ENCODE peak calls at places on chromosomes 16 and 17, in seven cellular contexts. I is SK-N-SH, W is K562, H is HepG2, O is GM12878, L is GM12892, J is H1. R is an unnamed sample.

GRCh38 chr17:48543854-48544355 is 1.0 kb downstream of the HOXB2 start:
- DNase-seq in I (no peak), W (no peak), H (no peak), O (no peak), L (no peak), J (no peak), R (no peak)

GRCh38 chr17:35796942-35797341 is 1.5 kb upstream of the MMP28 start:
- DNase-seq in I (no peak), W (no peak), H (no peak), O (no peak), L (no peak), J (peak; percentile 2), R (no peak)

GRCh38 chr17:64488301-64488700 is 8.6 kb downstream of the POLG2 start:
- DNase-seq in I (no peak), W (no peak), H (no peak), O (no peak), L (no peak), J (no peak), R (no peak)

GRCh38 chr17:19645608-19646250 is 2.8 kb upstream of the ALDH3A2 start:
- DNase-seq in I (peak; percentile 47), W (peak; percentile 36), H (peak; percentile 29), O (no peak), L (peak; percentile 27), J (peak; percentile 87), R (peak; percentile 30)

GRCh38 chr17:41655611-41656111 is 31.3 kb upstream of the KRT17 start:
- DNase-seq in I (no peak), W (no peak), H (no peak), O (no peak), L (no peak), J (peak; percentile 71), R (no peak)

GRCh38 chr17:8063761-8064589 is 23.5 kb downstream of the ALOX12B start:
- DNase-seq in I (no peak), W (no peak), H (no peak), O (no peak), L (no peak), J (no peak), R (no peak)

GRCh38 chr16:8868272-8869211 is at the start of gene CARHSP1:
- DNase-seq in I (peak; percentile 99), W (peak; percentile 98), H (peak; percentile 93), O (peak; percentile 51), L (peak; percentile 94), J (peak; percentile 88), R (peak; percentile 95)

GRCh38 chr17:49252148-49252682 is 21.6 kb upstream of the PHOSPHO1 start:
- DNase-seq in I (no peak), W (peak; percentile 55), H (peak; percentile 42), O (no peak), L (no peak), J (no peak), R (no peak)

GRCh38 chr17:9215465-9215864 is 194.2 kb downstream of the NTN1 start:
- DNase-seq in I (no peak), W (no peak), H (no peak), O (no peak), L (no peak), J (no peak), R (no peak)

GRCh38 chr17:9218911-9219310 is 197.6 kb downstream of the NTN1 start:
- DNase-seq in I (no peak), W (no peak), H (no peak), O (no peak), L (no peak), J (no peak), R (no peak)

GRCh38 chr17:9218068-9218635 is 196.8 kb downstream of the NTN1 start:
- DNase-seq in I (no peak), W (no peak), H (no peak), O (no peak), L (no peak), J (no peak), R (no peak)

GRCh38 chr17:9219631-9220415 is 198.5 kb downstream of the NTN1 start:
- DNase-seq in I (no peak), W (no peak), H (no peak), O (no peak), L (no peak), J (no peak), R (no peak)

DNA sequence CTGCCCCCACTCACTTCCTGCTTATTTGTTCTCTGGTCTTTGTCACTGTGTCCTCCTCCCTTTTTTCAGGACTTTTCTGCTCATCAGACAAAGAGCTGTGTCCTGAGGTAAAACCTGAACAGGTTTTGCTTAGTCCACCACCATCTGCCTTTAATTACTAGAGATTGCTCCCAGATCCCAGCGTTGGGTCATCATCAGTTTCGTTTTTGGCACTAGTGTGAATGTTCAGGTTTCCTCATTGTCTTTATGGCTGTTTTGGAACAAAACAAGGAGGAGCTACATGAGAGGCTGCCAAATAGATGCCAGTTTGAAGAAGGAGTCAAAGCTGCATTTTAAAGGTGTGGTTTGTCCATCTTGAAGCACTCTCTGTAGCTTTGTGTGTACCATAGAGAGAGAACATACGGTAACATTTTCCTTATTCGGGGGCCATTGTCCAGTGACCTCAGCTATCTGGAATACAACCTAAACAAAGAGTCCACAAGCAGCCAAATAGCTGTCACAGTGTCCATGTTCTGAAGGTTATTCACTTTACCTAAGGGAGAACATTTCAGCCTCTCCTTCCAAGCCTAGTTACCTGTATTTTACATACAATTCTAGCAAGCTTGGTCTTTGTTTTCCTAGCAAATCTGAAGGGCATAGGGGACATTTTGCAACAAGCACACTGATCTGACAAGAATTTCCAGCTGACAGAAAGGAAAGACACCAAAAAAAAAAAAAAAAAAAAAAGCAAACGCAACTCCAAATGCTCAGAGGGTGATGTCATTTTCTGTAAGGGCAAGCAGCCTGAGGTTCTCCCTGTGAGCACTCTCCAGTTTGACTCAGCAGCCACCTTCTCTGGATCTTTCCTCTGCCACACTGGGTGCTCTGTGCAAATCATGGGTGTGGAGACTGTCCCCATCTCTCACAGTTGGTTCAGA is 196.1 kb downstream of the NTN1 start:
- DNase-seq in I (peak; percentile 63), W (no peak), H (peak; percentile 18), O (no peak), L (no peak), J (no peak), R (no peak)
- TF ChIP-seq TAF1 in I (no peak), W (no peak), H (no peak), O (no peak), L (no peak), J (no peak), R (no peak)

GRCh38 chr16:70438325-70438982 is 446 bp downstream of the ST3GAL2 start:
- DNase-seq in I (no peak), W (peak; percentile 82), H (no peak), O (no peak), L (no peak), J (no peak), R (no peak)

GRCh38 chr16:70438983-70439862 is at the start of gene ST3GAL2:
- DNase-seq in I (peak; percentile 98), W (peak; percentile 95), H (peak; percentile 93), O (peak; percentile 74), L (peak; percentile 95), J (peak; percentile 95), R (peak; percentile 92)

GRCh38 chr16:70434489-70435260 is 4.2 kb downstream of the ST3GAL2 start:
- DNase-seq in I (no peak), W (peak; percentile 2), H (no peak), O (no peak), L (no peak), J (no peak), R (no peak)

GRCh38 chr16:70437017-70437581 is 1.8 kb downstream of the ST3GAL2 start:
- DNase-seq in I (peak; percentile 47), W (peak; percentile 62), H (peak; percentile 57), O (no peak), L (no peak), J (peak; percentile 67), R (no peak)

GRCh38 chr16:70437582-70438324 is 1.1 kb downstream of the ST3GAL2 start:
- DNase-seq in I (peak; percentile 41), W (peak; percentile 13), H (no peak), O (no peak), L (no peak), J (peak; percentile 63), R (no peak)
- TF ChIP-seq TAF1 in I (no peak), W (peak; percentile 19), H (no peak), O (no peak), L (no peak), J (no peak), R (peak; percentile 20)

GRCh38 chr16:57446530-57447141 is 549 bp downstream of the CIAPIN1 start:
- DNase-seq in I (peak; percentile 37), W (peak; percentile 36), H (no peak), O (no peak), L (peak; percentile 33), J (no peak), R (peak; percentile 41)

GRCh38 chr16:57447142-57447962 is at the start of the genes CIAPIN1 and COQ9:
- DNase-seq in I (peak; percentile 96), W (peak; percentile 94), H (peak; percentile 92), O (peak; percentile 74), L (peak; percentile 93), J (peak; percentile 90), R (peak; percentile 95)

GRCh38 chr16:57445510-57445909 is 1.7 kb downstream of the CIAPIN1 start:
- DNase-seq in I (no peak), W (no peak), H (no peak), O (no peak), L (no peak), J (no peak), R (no peak)

GRCh38 chr16:57444711-57445110 is 2.5 kb downstream of the CIAPIN1 start:
- DNase-seq in I (no peak), W (no peak), H (no peak), O (no peak), L (no peak), J (no peak), R (no peak)
- TF ChIP-seq TAF1 in I (no peak), W (no peak), H (no peak), O (no peak), L (no peak), J (no peak), R (no peak)

DNA sequence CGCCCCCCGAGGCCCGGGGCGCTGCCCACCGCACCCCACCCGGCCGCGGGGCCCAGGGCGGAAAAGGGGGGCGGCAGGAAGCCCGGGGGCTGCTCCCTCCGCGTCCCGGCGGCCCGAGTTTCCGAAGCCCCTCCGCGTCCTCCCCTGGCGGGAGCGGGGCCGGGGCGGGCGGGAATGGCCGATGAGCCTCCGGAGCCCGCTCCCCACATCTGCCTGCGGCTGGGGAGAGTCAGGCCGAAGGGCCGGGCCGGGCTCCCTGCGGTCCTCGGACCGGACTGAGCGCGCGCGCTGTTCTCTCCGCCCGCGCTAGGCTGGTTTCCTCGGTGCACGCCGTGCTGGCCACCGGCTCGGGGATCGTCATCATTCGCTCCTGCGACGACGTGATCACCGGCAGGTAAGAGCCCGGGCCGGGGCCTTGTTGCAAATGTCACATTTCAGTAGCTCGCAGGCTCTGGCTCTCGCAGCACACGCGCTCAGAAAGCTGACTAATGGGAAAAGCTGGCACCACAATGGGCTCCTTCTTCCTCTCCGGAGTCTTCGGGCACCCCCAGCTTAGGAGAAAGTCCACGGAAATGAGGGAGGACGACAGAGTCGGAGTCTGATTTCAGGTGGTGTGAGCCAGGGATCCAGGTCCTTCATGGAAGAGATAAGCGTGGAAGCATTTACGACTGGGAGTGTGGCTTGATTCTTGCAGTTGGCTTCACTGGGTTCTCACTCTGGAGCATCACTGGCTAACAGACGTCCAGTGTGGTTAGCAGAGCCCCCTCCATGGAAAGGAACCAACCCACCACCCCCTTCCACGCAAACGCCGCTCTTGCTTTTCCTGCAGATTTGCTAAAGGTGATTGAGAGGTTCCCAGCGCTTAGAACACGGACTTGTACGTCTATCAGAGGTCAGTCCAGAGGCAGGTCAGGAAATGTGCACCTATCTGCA is 658 bp downstream of the TLCD3A start:
- DNase-seq in I (peak; percentile 82), W (no peak), H (no peak), O (no peak), L (peak; percentile 42), J (peak; percentile 69), R (no peak)
- TF ChIP-seq TAF1 in I (peak; percentile 4), W (no peak), H (peak; percentile 43), O (no peak), L (no peak), J (no peak), R (no peak)

R was measured in GM12891.